ENCODE peak calls at places on chromosomes 16 and 17, in seven cellular contexts. One of them, this sample, is unnamed.
A peak's percentile ranks its signal among the peaks of the same experiment; 100 is the strongest.

GRCh38 chr17:50397919-50398285 is 579 bp upstream of the LRRC59 start:
- DNase-seq in left ventricle myocardium inferior: no peak
- DNase-seq in kidney: no peak
- DNase-seq in ovary: no peak
- DNase-seq in K562: peak; percentile 40
- DNase-seq in PC-3: no peak
- DNase-seq in spleen: no peak
- DNase-seq in this sample: no peak

GRCh38 chr16:70253291-70254094 is 1.8 kb upstream of the EXOSC6 start:
- DNase-seq in kidney: no peak
- DNase-seq in spleen: no peak
- DNase-seq in left ventricle myocardium inferior: no peak
- DNase-seq in ovary: no peak
- DNase-seq in K562: peak; percentile 44
- DNase-seq in PC-3: peak; percentile 53
- DNase-seq in this sample: no peak

GRCh38 chr17:17691468-17692263 is 10.4 kb downstream of the RAI1 start:
- DNase-seq in PC-3: no peak
- DNase-seq in left ventricle myocardium inferior: no peak
- DNase-seq in K562: no peak
- DNase-seq in kidney: no peak
- DNase-seq in spleen: no peak
- DNase-seq in ovary: no peak
- DNase-seq in this sample: no peak

GRCh38 chr17:57899391-57899790 is 49.5 kb upstream of the MRPS23 start:
- DNase-seq in ovary: no peak
- DNase-seq in PC-3: no peak
- DNase-seq in kidney: no peak
- DNase-seq in K562: no peak
- DNase-seq in left ventricle myocardium inferior: no peak
- DNase-seq in spleen: no peak
- DNase-seq in this sample: no peak

GRCh38 chr16:83733301-83733700 is 74.5 kb upstream of the HSBP1 start:
- DNase-seq in spleen: no peak
- DNase-seq in left ventricle myocardium inferior: peak; percentile 20
- DNase-seq in K562: no peak
- DNase-seq in ovary: no peak
- DNase-seq in PC-3: no peak
- DNase-seq in kidney: peak; percentile 26
- DNase-seq in this sample: peak; percentile 9

GRCh38 chr17:48735057-48735341 is 6.4 kb upstream of the HOXB13 start:
- DNase-seq in kidney: no peak
- DNase-seq in ovary: no peak
- DNase-seq in PC-3: peak; percentile 70
- DNase-seq in left ventricle myocardium inferior: no peak
- DNase-seq in spleen: no peak
- DNase-seq in K562: no peak
- DNase-seq in this sample: no peak

GRCh38 chr16:24858219-24859041 is 12.7 kb downstream of the SLC5A11 start:
- DNase-seq in left ventricle myocardium inferior: peak; percentile 42
- DNase-seq in K562: peak; percentile 76
- DNase-seq in kidney: no peak
- DNase-seq in PC-3: peak; percentile 57
- DNase-seq in spleen: no peak
- DNase-seq in ovary: peak; percentile 55
- DNase-seq in this sample: no peak

GRCh38 chr16:77332792-77333191 is 102.0 kb downstream of the ADAMTS18 start:
- DNase-seq in kidney: no peak
- DNase-seq in spleen: no peak
- DNase-seq in ovary: no peak
- DNase-seq in K562: no peak
- DNase-seq in PC-3: no peak
- DNase-seq in left ventricle myocardium inferior: no peak
- DNase-seq in this sample: no peak

GRCh38 chr16:19284207-19284606 is 1.3 kb upstream of the CLEC19A start:
- DNase-seq in kidney: no peak
- DNase-seq in ovary: no peak
- DNase-seq in K562: no peak
- DNase-seq in spleen: no peak
- DNase-seq in left ventricle myocardium inferior: no peak
- DNase-seq in PC-3: peak; percentile 93
- DNase-seq in this sample: no peak

GRCh38 chr17:82663381-82664275 is 15.4 kb upstream of the WDR45B start:
- DNase-seq in ovary: no peak
- DNase-seq in K562: no peak
- DNase-seq in kidney: peak; percentile 68
- DNase-seq in spleen: peak; percentile 55
- DNase-seq in PC-3: no peak
- DNase-seq in left ventricle myocardium inferior: no peak
- DNase-seq in this sample: no peak

GRCh38 chr16:56635441-56635967 is 3.0 kb upstream of the MT1A start:
- DNase-seq in K562: no peak
- DNase-seq in kidney: no peak
- DNase-seq in PC-3: no peak
- DNase-seq in spleen: no peak
- DNase-seq in left ventricle myocardium inferior: no peak
- DNase-seq in ovary: no peak
- DNase-seq in this sample: no peak
- H3K4me3 ChIP-seq in K562: no peak overlapping the region
- H3K4me3 ChIP-seq in kidney: no peak overlapping the region
- H3K4me3 ChIP-seq in PC-3: no peak overlapping the region
- H3K4me3 ChIP-seq in spleen: no peak overlapping the region
- H3K4me3 ChIP-seq in left ventricle myocardium inferior: peak overlapping the region; percentile 51
- H3K4me3 ChIP-seq in ovary: no peak overlapping the region
- H3K4me3 ChIP-seq in this sample: peak overlapping the region; percentile 54

GRCh38 chr17:41649923-41650519 is 25.6 kb upstream of the KRT17 start:
- DNase-seq in spleen: no peak
- DNase-seq in kidney: no peak
- DNase-seq in K562: no peak
- DNase-seq in left ventricle myocardium inferior: no peak
- DNase-seq in PC-3: no peak
- DNase-seq in ovary: no peak
- DNase-seq in this sample: no peak
- H3K27ac ChIP-seq in spleen: no peak overlapping the region
- H3K27ac ChIP-seq in kidney: peak overlapping the region; percentile 26
- H3K27ac ChIP-seq in K562: no peak overlapping the region
- H3K27ac ChIP-seq in left ventricle myocardium inferior: no peak overlapping the region
- H3K27ac ChIP-seq in PC-3: no peak overlapping the region
- H3K27ac ChIP-seq in ovary: no peak overlapping the region
- H3K27ac ChIP-seq in this sample: no peak overlapping the region

DNA sequence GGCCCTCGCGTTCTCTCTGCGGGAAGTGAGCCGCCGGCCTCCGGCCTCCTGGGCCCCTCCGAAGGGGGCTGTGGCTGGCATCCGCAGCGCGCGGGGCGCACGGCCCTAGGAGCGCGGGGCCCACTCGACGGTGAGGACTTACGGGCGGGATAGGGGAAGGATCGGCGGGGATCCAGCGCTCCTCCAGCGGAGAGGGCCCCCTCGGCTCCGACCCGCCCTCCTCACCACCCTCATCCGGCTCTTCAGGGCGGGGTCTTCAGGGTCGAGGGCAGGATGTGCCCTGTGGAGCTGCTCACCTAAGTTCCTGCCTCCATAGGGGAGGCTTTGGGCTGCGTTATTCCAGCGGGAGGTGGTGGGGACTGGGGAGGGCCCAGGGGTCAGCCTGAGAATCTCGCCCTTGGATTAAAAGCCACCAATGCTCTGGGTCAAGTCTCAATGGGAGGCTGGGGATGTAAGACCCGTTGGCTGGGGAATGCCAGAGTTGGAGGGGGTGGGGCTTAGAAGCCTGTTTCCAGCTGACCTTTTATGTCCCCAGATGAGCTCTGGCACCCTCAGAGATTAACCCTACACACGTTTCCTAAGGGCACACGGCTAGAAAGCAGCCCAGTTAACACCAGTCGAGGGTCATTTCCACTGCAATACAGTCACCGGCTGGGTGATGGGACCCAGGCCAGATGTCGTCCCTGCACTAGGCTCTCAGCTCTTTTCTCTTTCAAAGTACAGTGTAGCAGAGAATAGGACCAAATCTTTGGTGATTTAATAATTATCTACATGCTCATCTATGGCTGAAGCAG is 13.4 kb downstream of the TBX2 start:
- DNase-seq in spleen: no peak
- DNase-seq in ovary: no peak
- DNase-seq in PC-3: no peak
- DNase-seq in K562: no peak
- DNase-seq in kidney: no peak
- DNase-seq in left ventricle myocardium inferior: no peak
- DNase-seq in this sample: peak; percentile 79
- H3K4me3 ChIP-seq in spleen: peak overlapping the region; percentile 56
- H3K4me3 ChIP-seq in ovary: peak overlapping the region; percentile 61
- H3K4me3 ChIP-seq in PC-3: peak overlapping the region; percentile 84
- H3K4me3 ChIP-seq in K562: peak overlapping the region; percentile 4
- H3K4me3 ChIP-seq in kidney: peak overlapping the region; percentile 60
- H3K4me3 ChIP-seq in left ventricle myocardium inferior: peak overlapping the region; percentile 77
- H3K4me3 ChIP-seq in this sample: peak overlapping the region; percentile 84

DNA sequence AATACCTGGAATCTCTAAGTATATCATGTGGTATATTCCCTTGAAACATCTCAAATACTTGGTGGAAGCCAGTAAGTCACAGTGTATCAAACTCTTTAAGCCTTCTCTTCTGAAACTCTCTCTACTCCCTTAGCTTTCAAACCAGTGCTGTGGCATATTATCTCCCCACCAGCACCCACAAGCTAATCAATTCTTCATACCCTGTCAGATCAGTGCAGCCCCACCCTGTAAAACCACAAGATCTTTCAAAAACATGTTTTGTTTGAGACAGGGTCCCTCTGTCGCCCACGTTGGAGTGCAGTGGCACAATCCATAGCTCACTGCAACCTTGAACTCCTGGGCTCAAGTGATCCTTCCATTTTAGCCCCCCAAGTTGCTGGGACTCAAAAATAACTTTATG is 91.6 kb upstream of the C17orf78 start:
- DNase-seq in spleen: no peak
- DNase-seq in K562: no peak
- DNase-seq in kidney: no peak
- DNase-seq in left ventricle myocardium inferior: no peak
- DNase-seq in PC-3: no peak
- DNase-seq in ovary: no peak
- DNase-seq in this sample: no peak
- H3K27ac ChIP-seq in spleen: no peak overlapping the region
- H3K27ac ChIP-seq in K562: no peak overlapping the region
- H3K27ac ChIP-seq in kidney: no peak overlapping the region
- H3K27ac ChIP-seq in left ventricle myocardium inferior: no peak overlapping the region
- H3K27ac ChIP-seq in PC-3: no peak overlapping the region
- H3K27ac ChIP-seq in ovary: no peak overlapping the region
- H3K27ac ChIP-seq in this sample: no peak overlapping the region

GRCh38 chr17:64707077-64707591 is 45.0 kb upstream of the SMURF2 start:
- DNase-seq in spleen: peak; percentile 87
- DNase-seq in K562: no peak
- DNase-seq in kidney: peak; percentile 93
- DNase-seq in ovary: peak; percentile 68
- DNase-seq in PC-3: peak; percentile 100
- DNase-seq in left ventricle myocardium inferior: peak; percentile 88
- DNase-seq in this sample: peak; percentile 84

GRCh38 chr17:64702815-64703214 is 40.7 kb upstream of the SMURF2 start:
- DNase-seq in kidney: no peak
- DNase-seq in K562: no peak
- DNase-seq in left ventricle myocardium inferior: no peak
- DNase-seq in PC-3: no peak
- DNase-seq in spleen: no peak
- DNase-seq in ovary: no peak
- DNase-seq in this sample: no peak

GRCh38 chr17:64709481-64709880 is 47.4 kb upstream of the SMURF2 start:
- DNase-seq in K562: no peak
- DNase-seq in left ventricle myocardium inferior: no peak
- DNase-seq in ovary: no peak
- DNase-seq in spleen: no peak
- DNase-seq in kidney: no peak
- DNase-seq in PC-3: no peak
- DNase-seq in this sample: no peak

GRCh38 chr17:64706224-64707076 is 44.3 kb upstream of the SMURF2 start:
- DNase-seq in kidney: no peak
- DNase-seq in K562: no peak
- DNase-seq in ovary: no peak
- DNase-seq in spleen: no peak
- DNase-seq in PC-3: peak; percentile 96
- DNase-seq in left ventricle myocardium inferior: no peak
- DNase-seq in this sample: no peak
- H3K4me3 ChIP-seq in kidney: no peak overlapping the region
- H3K4me3 ChIP-seq in K562: no peak overlapping the region
- H3K4me3 ChIP-seq in ovary: no peak overlapping the region
- H3K4me3 ChIP-seq in spleen: no peak overlapping the region
- H3K4me3 ChIP-seq in PC-3: peak overlapping the region; percentile 50
- H3K4me3 ChIP-seq in left ventricle myocardium inferior: no peak overlapping the region
- H3K4me3 ChIP-seq in this sample: peak overlapping the region; percentile 25

DNA sequence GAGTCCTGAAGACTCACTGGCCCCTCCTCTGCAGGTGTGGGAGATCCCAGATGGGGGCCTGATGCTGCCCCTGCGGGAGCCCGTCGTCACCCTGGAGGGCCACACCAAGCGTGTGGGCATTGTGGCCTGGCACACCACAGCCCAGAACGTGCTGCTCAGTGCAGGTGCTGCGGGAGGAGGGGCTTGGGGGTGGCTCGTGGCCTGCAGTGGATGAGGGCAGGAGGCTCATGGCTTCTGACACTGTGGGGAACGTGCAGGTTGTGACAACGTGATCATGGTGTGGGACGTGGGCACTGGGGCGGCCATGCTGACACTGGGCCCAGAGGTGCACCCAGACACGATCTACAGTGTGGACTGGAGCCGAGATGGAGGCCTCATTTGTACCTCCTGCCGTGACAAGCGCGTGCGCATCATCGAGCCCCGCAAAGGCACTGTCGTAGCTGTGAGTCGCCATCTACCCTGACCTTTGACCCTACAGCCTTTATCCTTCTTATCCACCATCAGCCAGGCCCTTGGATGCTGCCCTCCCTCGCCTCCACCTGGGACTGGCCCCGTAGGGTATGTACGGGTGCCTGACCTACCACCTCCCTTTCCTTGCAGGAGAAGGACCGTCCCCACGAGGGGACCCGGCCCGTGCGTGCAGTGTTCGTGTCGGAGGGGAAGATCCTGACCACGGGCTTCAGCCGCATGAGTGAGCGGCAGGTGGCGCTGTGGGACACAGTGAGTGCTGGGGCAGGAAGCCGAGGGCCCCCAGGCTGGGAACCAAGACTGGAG is 3.6 kb downstream of the CORO1A start:
- DNase-seq in ovary: peak; percentile 52
- DNase-seq in kidney: peak; percentile 90
- DNase-seq in left ventricle myocardium inferior: peak; percentile 75
- DNase-seq in spleen: peak; percentile 97
- DNase-seq in PC-3: peak; percentile 55
- DNase-seq in K562: peak; percentile 66
- DNase-seq in this sample: peak; percentile 75
- H3K27ac ChIP-seq in ovary: no peak overlapping the region
- H3K27ac ChIP-seq in kidney: no peak overlapping the region
- H3K27ac ChIP-seq in left ventricle myocardium inferior: no peak overlapping the region
- H3K27ac ChIP-seq in spleen: peak overlapping the region; percentile 100
- H3K27ac ChIP-seq in PC-3: no peak overlapping the region
- H3K27ac ChIP-seq in K562: no peak overlapping the region
- H3K27ac ChIP-seq in this sample: no peak overlapping the region

GRCh38 chr16:10979717-10980601 is 35.6 kb downstream of the CLEC16A start:
- DNase-seq in K562: no peak
- DNase-seq in kidney: no peak
- DNase-seq in spleen: no peak
- DNase-seq in left ventricle myocardium inferior: no peak
- DNase-seq in ovary: peak; percentile 67
- DNase-seq in PC-3: no peak
- DNase-seq in this sample: peak; percentile 88
- H3K4me3 ChIP-seq in K562: no peak overlapping the region
- H3K4me3 ChIP-seq in kidney: no peak overlapping the region
- H3K4me3 ChIP-seq in spleen: no peak overlapping the region
- H3K4me3 ChIP-seq in left ventricle myocardium inferior: no peak overlapping the region
- H3K4me3 ChIP-seq in ovary: no peak overlapping the region
- H3K4me3 ChIP-seq in PC-3: no peak overlapping the region
- H3K4me3 ChIP-seq in this sample: peak overlapping the region; percentile 33